ENCODE peak calls at places on chromosomes 5 and 9, in four cellular contexts. W is K562, D is GM12878, M is HepG2. C is an unnamed sample.

GRCh38 chr9:88954073-88954472 is 37.2 kb upstream of the S1PR3 start:
- DNase-seq in M (no peak), D (no peak), W (no peak), C (no peak)

GRCh38 chr5:143782588-143783386 is 29.2 kb upstream of the HMHB1 start:
- DNase-seq in M (no peak), D (no peak), W (no peak), C (no peak)

GRCh38 chr5:131749138-131749537 is 47.7 kb downstream of the FNIP1 start:
- DNase-seq in W (no peak), M (no peak), D (no peak), C (no peak)

GRCh38 chr5:14016549-14016948 is 72.1 kb upstream of the DNAH5 start:
- DNase-seq in M (no peak), D (no peak), W (no peak), C (no peak)

GRCh38 chr5:107985144-107985543 is 314.4 kb upstream of the EFNA5 start:
- DNase-seq in M (no peak), D (no peak), W (no peak), C (no peak)

GRCh38 chr5:32311404-32312193 is 1.1 kb downstream of the MTMR12 start:
- DNase-seq in W (no peak), D (no peak), M (no peak), C (no peak)

GRCh38 chr5:37850128-37850865 is 10.5 kb upstream of the GDNF start:
- DNase-seq in D (no peak), M (no peak), W (no peak), C (no peak)

GRCh38 chr9:137276757-137277328 is 683 bp upstream of the TOR4A start:
- DNase-seq in M (peak; percentile 76), W (peak; percentile 77), D (no peak), C (no peak)

GRCh38 chr5:30607301-30607700 is 586.2 kb upstream of the CDH6 start:
- DNase-seq in M (peak; percentile 45), W (no peak), D (no peak), C (no peak)

DNA sequence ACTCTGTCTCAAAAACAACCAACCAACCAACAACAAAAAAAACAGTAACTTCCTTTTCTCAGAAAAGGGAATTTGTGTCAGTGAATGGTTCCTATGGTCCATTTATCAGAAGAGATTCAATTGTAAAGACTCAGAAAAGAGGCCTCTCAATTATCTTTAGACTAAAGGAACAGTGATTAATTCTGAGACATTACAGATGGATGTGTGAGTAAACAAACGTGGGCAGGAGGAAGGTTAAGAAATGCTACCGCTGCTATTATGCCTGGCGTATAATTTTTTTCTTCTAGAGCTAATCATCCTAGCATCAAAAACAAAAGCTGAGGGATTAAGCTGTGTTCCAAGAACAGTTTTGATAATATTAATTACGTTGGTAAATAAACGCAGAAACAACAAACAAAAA is 52.9 kb upstream of the JMY start:
- DNase-seq in D (no peak), W (no peak), M (no peak), C (no peak)
- TF ChIP-seq TARDBP in D (no peak), W (no peak), M (no peak), C (no peak)

GRCh38 chr9:125468646-125469045 is 207.0 kb downstream of the GAPVD1 start:
- DNase-seq in D (no peak), M (no peak), W (no peak), C (no peak)

GRCh38 chr9:125467341-125467740 is 205.7 kb downstream of the GAPVD1 start:
- DNase-seq in M (no peak), W (no peak), D (no peak), C (no peak)

GRCh38 chr9:125472926-125473701 is 211.5 kb downstream of the GAPVD1 start:
- DNase-seq in M (peak; percentile 76), W (peak; percentile 62), D (no peak), C (peak; percentile 69)

GRCh38 chr9:125472562-125472925 is 210.9 kb downstream of the GAPVD1 start:
- DNase-seq in M (no peak), D (no peak), W (no peak), C (no peak)

GRCh38 chr9:125470767-125471580 is 209.3 kb downstream of the GAPVD1 start:
- DNase-seq in M (no peak), W (no peak), D (no peak), C (no peak)
- TF ChIP-seq FOXM1 in M (no peak), W (no peak), D (no peak), C (no peak)

DNA sequence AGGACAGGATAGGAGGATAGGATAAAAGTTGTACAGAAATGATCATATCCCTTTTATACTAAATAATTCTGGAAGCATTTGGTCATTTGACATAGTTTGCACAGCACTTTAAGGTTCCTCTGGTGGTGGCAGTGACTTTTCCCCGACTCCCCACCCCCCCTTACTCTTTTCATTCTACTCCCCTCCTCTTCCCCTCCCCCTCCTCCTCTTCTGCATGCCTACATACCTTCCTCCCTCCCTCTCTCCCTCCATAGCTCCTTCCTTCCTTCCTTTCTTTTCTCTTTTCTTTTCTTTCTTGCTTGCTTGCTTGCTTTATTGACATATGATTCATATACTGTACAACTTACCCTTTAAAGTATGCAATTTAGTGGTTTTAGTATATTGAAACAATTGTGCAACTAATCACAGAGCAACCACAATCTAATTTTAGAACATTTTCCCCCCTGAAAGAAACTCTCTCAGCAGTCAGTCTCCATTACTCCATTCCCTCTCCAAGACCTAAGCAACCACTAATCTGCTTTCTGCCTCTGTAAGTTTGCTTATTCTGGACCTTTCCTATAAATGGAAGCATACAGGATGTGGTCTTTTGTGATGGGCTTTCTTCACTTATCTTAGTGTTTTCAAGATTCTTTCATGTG is 159.0 kb downstream of the HACD4 start:
- DNase-seq in W (no peak), M (no peak), D (no peak), C (no peak)
- TF ChIP-seq TARDBP in W (no peak), M (no peak), D (no peak), C (no peak)

GRCh38 chr5:164094321-164094720 is 588.9 kb downstream of the MAT2B start:
- DNase-seq in W (no peak), M (no peak), D (no peak), C (no peak)
- TF ChIP-seq FOXM1 in W (no peak), M (no peak), D (no peak), C (no peak)

GRCh38 chr5:1093361-1093760 is 18.5 kb downstream of the SLC12A7 start:
- DNase-seq in W (peak; percentile 44), D (no peak), M (no peak), C (no peak)
- TF ChIP-seq TARDBP in W (no peak), D (no peak), M (no peak), C (no peak)

GRCh38 chr9:96376926-96377874 is 6.3 kb downstream of the SLC35D2 start:
- DNase-seq in D (no peak), W (no peak), M (peak; percentile 39), C (peak; percentile 37)
- TF ChIP-seq FOXM1 in D (no peak), W (no peak), M (no peak), C (no peak)

GRCh38 chr5:80406980-80407734 is 707 bp upstream of the ZFYVE16 start:
- DNase-seq in D (no peak), W (no peak), M (peak; percentile 80), C (no peak)
- TF ChIP-seq TARDBP in D (no peak), W (no peak), M (no peak), C (no peak)

GRCh38 chr9:91382298-91382697 is 20.6 kb upstream of the AUH start:
- DNase-seq in W (no peak), D (no peak), M (no peak), C (no peak)

GRCh38 chr9:91376239-91376638 is 14.5 kb upstream of the AUH start:
- DNase-seq in D (no peak), M (no peak), W (no peak), C (no peak)

GRCh38 chr9:91378695-91379127 is 17.0 kb upstream of the AUH start:
- DNase-seq in M (no peak), D (no peak), W (no peak), C (no peak)

GRCh38 chr9:91383577-91383976 is 21.9 kb upstream of the AUH start:
- DNase-seq in W (no peak), D (no peak), M (no peak), C (no peak)

GRCh38 chr9:91379461-91379860 is 17.7 kb upstream of the AUH start:
- DNase-seq in M (no peak), D (no peak), W (no peak), C (no peak)
- TF ChIP-seq FOXM1 in M (no peak), D (no peak), W (no peak), C (no peak)

GRCh38 chr9:125644819-125645507 is 62.0 kb downstream of the MAPKAP1 start:
- DNase-seq in W (no peak), M (no peak), D (no peak), C (no peak)
- TF ChIP-seq TARDBP in W (no peak), M (no peak), D (no peak), C (no peak)

C was measured in HEK293T.